ENCODE peak calls at places on chromosomes 12 and 14, in nine cellular contexts. E, C, L, J, N, Z, G, Y and S are unnamed samples.

GRCh38 chr14:101705733-101706508 is 55.6 kb upstream of the PPP2R5C start:
- DNase-seq in J (peak; percentile 54), E (peak; percentile 18), C (no peak), N (peak; percentile 8), G (no peak), L (peak; percentile 87), Z (peak; percentile 55), Y (no peak), S (no peak)

GRCh38 chr14:105473033-105473676 is 1.5 kb upstream of the CRIP2 start:
- DNase-seq in J (no peak), Y (no peak), C (no peak), E (no peak), N (no peak), L (no peak), G (no peak), Z (no peak), S (no peak)

GRCh38 chr12:111451232-111451631 is 45.5 kb downstream of the SH2B3 start:
- DNase-seq in Z (no peak), C (no peak), G (no peak), N (no peak), Y (no peak), E (no peak), L (peak; percentile 27), J (no peak), S (no peak)

GRCh38 chr12:74259199-74259598 is 278.4 kb upstream of the ATXN7L3B start:
- DNase-seq in Y (no peak), G (no peak), Z (no peak), L (no peak), N (no peak), J (no peak), C (no peak), E (no peak), S (no peak)

GRCh38 chr14:57461777-57462320 is 31.8 kb downstream of the CCDC198 start:
- DNase-seq in G (no peak), E (no peak), C (no peak), Z (no peak), N (peak; percentile 15), J (no peak), L (no peak), Y (no peak), S (no peak)

GRCh38 chr12:27523642-27524488 is at the start of gene PPFIBP1:
- DNase-seq in J (peak; percentile 100), Z (peak; percentile 96), Y (peak; percentile 95), L (peak; percentile 99), N (peak; percentile 99), G (peak; percentile 99), E (peak; percentile 99), C (peak; percentile 82), S (peak; percentile 99)

GRCh38 chr14:63752449-63753169 is 24.7 kb upstream of the SGPP1 start:
- DNase-seq in Z (no peak), N (peak; percentile 53), C (no peak), L (peak; percentile 55), E (peak; percentile 79), G (peak; percentile 21), J (peak; percentile 28), Y (no peak), S (no peak)

GRCh38 chr12:113002155-113002554 is 23.8 kb downstream of the OAS2 start:
- DNase-seq in L (peak; percentile 19), N (no peak), E (no peak), Z (no peak), Y (no peak), G (no peak), J (no peak), C (no peak), S (no peak)

GRCh38 chr14:95518045-95518751 is 1.7 kb upstream of the SYNE3 start:
- DNase-seq in Y (no peak), Z (no peak), N (peak; percentile 33), L (peak; percentile 49), E (peak; percentile 69), C (no peak), J (no peak), G (no peak), S (peak; percentile 63)

GRCh38 chr12:45458238-45458637 is 242.3 kb downstream of the ANO6 start:
- DNase-seq in Y (no peak), L (no peak), C (no peak), N (no peak), J (no peak), G (no peak), E (peak; percentile 65), Z (no peak), S (no peak)

GRCh38 chr12:44972746-44973421 is 78.0 kb downstream of the DBX2 start:
- DNase-seq in E (peak; percentile 1), Y (no peak), Z (no peak), L (peak; percentile 34), G (peak; percentile 19), C (no peak), N (no peak), J (no peak), S (peak; percentile 5)

GRCh38 chr14:75417674-75418073 is 10.1 kb upstream of the JDP2 start:
- DNase-seq in J (peak; percentile 31), G (no peak), Z (no peak), N (no peak), Y (no peak), L (peak; percentile 58), C (no peak), E (no peak), S (no peak)

GRCh38 chr14:50677527-50678063 is 9.5 kb upstream of the SAV1 start:
- DNase-seq in J (no peak), Y (no peak), C (no peak), N (peak; percentile 64), L (peak; percentile 66), Z (no peak), E (peak; percentile 78), G (peak; percentile 80), S (peak; percentile 74)

GRCh38 chr14:29111554-29111953 is 345.0 kb downstream of the FOXG1 start:
- DNase-seq in Z (no peak), G (no peak), C (no peak), L (no peak), J (no peak), N (no peak), Y (no peak), E (no peak), S (peak; percentile 10)

GRCh38 chr12:106693421-106693820 is 81.1 kb upstream of the RIC8B start:
- DNase-seq in N (no peak), G (no peak), Y (no peak), L (no peak), Z (no peak), C (no peak), E (no peak), J (no peak), S (no peak)

GRCh38 chr14:45135181-45135580 is 549 bp upstream of the FANCM start:
- DNase-seq in C (no peak), Z (no peak), J (peak; percentile 16), N (peak; percentile 67), L (peak; percentile 18), E (no peak), G (no peak), Y (no peak), S (no peak)

GRCh38 chr12:20127401-20127800 is 240.9 kb upstream of the PDE3A start:
- DNase-seq in E (peak; percentile 55), J (no peak), L (no peak), G (no peak), Y (no peak), Z (no peak), C (no peak), N (no peak), S (no peak)

GRCh38 chr12:98856897-98857540 is 211.9 kb downstream of the APAF1 start:
- DNase-seq in G (no peak), L (no peak), J (no peak), Y (no peak), E (no peak), C (no peak), N (peak; percentile 78), Z (no peak), S (no peak)

GRCh38 chr12:49643135-49643534 is 19.8 kb downstream of the PRPF40B start:
- DNase-seq in N (no peak), C (no peak), E (no peak), Y (no peak), G (no peak), J (no peak), L (no peak), Z (no peak), S (no peak)

GRCh38 chr14:78848234-78848820 is 678.2 kb downstream of the NRXN3 start:
- DNase-seq in L (peak; percentile 27), G (peak; percentile 51), Z (peak; percentile 0), N (peak; percentile 30), C (no peak), J (peak; percentile 27), E (peak; percentile 49), Y (no peak), S (peak; percentile 35)

GRCh38 chr12:18443768-18444437 is 182.6 kb downstream of the PIK3C2G start:
- DNase-seq in C (no peak), Z (no peak), N (peak; percentile 37), J (no peak), E (peak; percentile 64), L (no peak), Y (no peak), G (no peak), S (peak; percentile 4)

GRCh38 chr12:95169368-95169767 is 47.9 kb downstream of the FGD6 start:
- DNase-seq in J (peak; percentile 67), C (no peak), Z (no peak), L (peak; percentile 37), Y (no peak), G (peak; percentile 63), E (peak; percentile 78), N (peak; percentile 83), S (peak; percentile 96)

GRCh38 chr12:115394498-115395220 is 710.7 kb upstream of the TBX3 start:
- DNase-seq in J (no peak), L (no peak), Z (no peak), E (peak; percentile 16), N (no peak), Y (no peak), C (no peak), G (no peak), S (no peak)

GRCh38 chr12:28440209-28440608 is 250.0 kb downstream of the CCDC91 start:
- DNase-seq in E (no peak), C (no peak), J (no peak), G (no peak), L (no peak), Z (no peak), Y (no peak), N (no peak), S (no peak)

GRCh38 chr12:1949771-1950470 is 31.5 kb upstream of the CACNA2D4 start:
- DNase-seq in J (no peak), C (no peak), L (no peak), Y (no peak), Z (no peak), G (no peak), N (no peak), E (no peak), S (no peak)

GRCh38 chr12:115570271-115570777 is 707.2 kb downstream of the MED13L start:
- DNase-seq in J (no peak), G (no peak), E (peak; percentile 8), Z (no peak), N (peak; percentile 52), L (no peak), Y (no peak), C (no peak), S (no peak)

GRCh38 chr14:68148276-68148675 is 328.7 kb downstream of the RAD51B start:
- DNase-seq in J (no peak), E (peak; percentile 75), G (no peak), L (no peak), Y (no peak), Z (no peak), C (no peak), N (peak; percentile 28), S (no peak)

GRCh38 chr12:116492703-116493324 is 66.4 kb upstream of the MAP1LC3B2 start:
- DNase-seq in Y (no peak), G (peak; percentile 50), C (no peak), E (peak; percentile 88), Z (no peak), J (no peak), N (peak; percentile 46), L (peak; percentile 70), S (no peak)

GRCh38 chr12:50257226-50258166 is 25.8 kb downstream of the LIMA1 start:
- DNase-seq in G (no peak), N (peak; percentile 52), Z (no peak), L (no peak), J (peak; percentile 75), E (peak; percentile 59), C (no peak), Y (no peak), S (peak; percentile 78)

GRCh38 chr14:59787045-59787674 is 83.4 kb downstream of the RTN1 start:
- DNase-seq in J (no peak), N (peak; percentile 8), G (no peak), Y (no peak), E (no peak), Z (no peak), C (no peak), L (no peak), S (no peak)

GRCh38 chr14:89755816-89756215 is 198.7 kb downstream of the EFCAB11 start:
- DNase-seq in N (no peak), L (no peak), C (no peak), Y (no peak), J (no peak), E (no peak), G (no peak), Z (no peak), S (no peak)